ENCODE peak calls at places on chromosomes 4 and X, in nine cellular contexts. B, X, O, Y, G, M, Z, V and H are unnamed samples.

GRCh38 chr4:122710434-122711308 is 21.8 kb upstream of the BBS12 start:
- DNase-seq in M (no peak), V (no peak), Y (no peak), B (no peak), X (no peak), Z (no peak), O (no peak), G (no peak), H (no peak)

GRCh38 chrX:46642145-46642544 is 68.6 kb downstream of the CHST7 start:
- DNase-seq in X (peak; percentile 9), M (no peak), B (no peak), G (no peak), O (no peak), Z (no peak), Y (no peak), V (peak; percentile 18), H (no peak)

GRCh38 chr4:7151668-7152227 is 40.6 kb upstream of the SORCS2 start:
- DNase-seq in O (no peak), V (no peak), B (no peak), X (no peak), Z (no peak), M (no peak), G (no peak), Y (no peak), H (no peak)

GRCh38 chr4:2412885-2413716 is 5.3 kb downstream of the ZFYVE28 start:
- DNase-seq in Z (peak; percentile 83), M (peak; percentile 89), V (peak; percentile 95), O (peak; percentile 74), X (peak; percentile 86), G (peak; percentile 93), B (peak; percentile 68), Y (peak; percentile 87), H (peak; percentile 76)

GRCh38 chr4:26762650-26763049 is 98.0 kb upstream of the STIM2 start:
- DNase-seq in X (no peak), V (no peak), O (no peak), G (no peak), B (no peak), Z (no peak), M (no peak), Y (no peak), H (no peak)

GRCh38 chr4:184536881-184537248 is 62.5 kb upstream of the IRF2 start:
- DNase-seq in Z (no peak), B (no peak), X (no peak), M (no peak), O (no peak), Y (no peak), G (no peak), V (no peak), H (no peak)

GRCh38 chrX:10173331-10173900 is 16.6 kb downstream of the CLCN4 start:
- DNase-seq in Z (peak; percentile 67), M (no peak), Y (no peak), B (no peak), V (no peak), O (peak; percentile 80), X (no peak), G (peak; percentile 88), H (no peak)

GRCh38 chr4:70722199-70722791 is 531 bp downstream of the RUFY3 start:
- DNase-seq in M (no peak), G (peak; percentile 66), X (no peak), Z (peak; percentile 24), O (no peak), Y (no peak), V (peak; percentile 63), B (no peak), H (no peak)

GRCh38 chr4:21768349-21769310 is 179.9 kb downstream of the KCNIP4 start:
- DNase-seq in B (peak; percentile 28), G (peak; percentile 13), Y (no peak), Z (no peak), V (peak; percentile 53), M (no peak), O (no peak), X (peak; percentile 11), H (no peak)

GRCh38 chrX:43969504-43970501 is 3.4 kb downstream of the NDP start:
- DNase-seq in X (no peak), M (no peak), Z (no peak), G (peak; percentile 20), Y (no peak), V (peak; percentile 77), B (no peak), O (no peak), H (no peak)

GRCh38 chr4:176709417-176709816 is 83.3 kb downstream of the VEGFC start:
- DNase-seq in O (no peak), V (no peak), G (no peak), Z (no peak), Y (no peak), M (no peak), B (no peak), X (no peak), H (no peak)

GRCh38 chr4:146776691-146777090 is 138.0 kb downstream of the POU4F2 start:
- DNase-seq in M (peak; percentile 51), B (no peak), Z (no peak), G (no peak), V (no peak), Y (no peak), X (no peak), O (no peak), H (no peak)